ENCODE peak calls at places on chromosomes 2 and 18, in four cellular contexts. J, V, T and U are unnamed samples.

GRCh38 chr18:58501033-58501432 is 127.9 kb downstream of the ALPK2 start:
- DNase-seq in T (no peak), V (no peak), J (no peak), U (no peak)

GRCh38 chr18:79934311-79935097 is 16.9 kb downstream of the SLC66A2 start:
- DNase-seq in V (no peak), J (no peak), T (no peak), U (no peak)

GRCh38 chr2:67465623-67466022 is 68.5 kb downstream of the ETAA1 start:
- DNase-seq in J (no peak), V (no peak), T (no peak), U (no peak)

GRCh38 chr2:237441605-237442004 is 27.6 kb upstream of the COL6A3 start:
- DNase-seq in J (no peak), V (no peak), T (no peak), U (no peak)

GRCh38 chr2:42922790-42923631 is 130.6 kb upstream of the HAAO start:
- DNase-seq in V (no peak), J (peak), T (no peak), U (peak)

GRCh38 chr18:40841473-40841872 is 1113.6 kb upstream of the PIK3C3 start:
- DNase-seq in J (peak), V (no peak), T (no peak), U (peak)

GRCh38 chr2:40219141-40219540 is 232.7 kb downstream of the SLC8A1 start:
- DNase-seq in V (no peak), J (no peak), T (no peak), U (no peak)

GRCh38 chr2:36696533-36696932 is at the start of gene VIT:
- DNase-seq in V (no peak), T (no peak), J (no peak), U (no peak)

GRCh38 chr2:152694161-152694661 is 23.1 kb downstream of the PRPF40A start:
- DNase-seq in T (no peak), V (peak), J (peak), U (no peak)

GRCh38 chr2:233209978-233210680 is 41.3 kb upstream of the ATG16L1 start:
- DNase-seq in V (no peak), T (no peak), J (no peak), U (no peak)

GRCh38 chr2:132692816-132693215 is 22.8 kb upstream of the LYPD1 start:
- DNase-seq in V (no peak), J (no peak), T (no peak), U (no peak)

GRCh38 chr18:40739029-40739428 is 1216.0 kb upstream of the PIK3C3 start:
- DNase-seq in V (no peak), T (no peak), J (no peak), U (no peak)

GRCh38 chr2:45649855-45650806 is 1.3 kb upstream of the PRKCE start:
- DNase-seq in V (peak), T (peak), J (peak), U (no peak)

GRCh38 chr18:54815086-54815485 is 13.2 kb upstream of the RAB27B start:
- DNase-seq in V (no peak), T (no peak), J (no peak), U (no peak)

GRCh38 chr2:118808429-118808809 is 39.0 kb downstream of the EN1 start:
- DNase-seq in V (no peak), T (no peak), J (no peak), U (no peak)

GRCh38 chr18:24136967-24137373 is 1.9 kb upstream of the CABYR start:
- DNase-seq in J (no peak), V (no peak), T (no peak), U (no peak)

GRCh38 chr2:127611076-127611925 is 34.7 kb upstream of the GPR17 start:
- DNase-seq in J (no peak), T (no peak), V (no peak), U (no peak)

GRCh38 chr2:19733951-19734425 is 167.8 kb downstream of the TTC32 start:
- DNase-seq in T (no peak), V (no peak), J (no peak), U (no peak)

GRCh38 chr2:160054984-160055725 is 7.3 kb downstream of the PLA2R1 start:
- DNase-seq in T (no peak), V (no peak), J (no peak), U (no peak)
- H3K27ac ChIP-seq in T (no peak), V (no peak), J (peak), U (no peak)

DNA sequence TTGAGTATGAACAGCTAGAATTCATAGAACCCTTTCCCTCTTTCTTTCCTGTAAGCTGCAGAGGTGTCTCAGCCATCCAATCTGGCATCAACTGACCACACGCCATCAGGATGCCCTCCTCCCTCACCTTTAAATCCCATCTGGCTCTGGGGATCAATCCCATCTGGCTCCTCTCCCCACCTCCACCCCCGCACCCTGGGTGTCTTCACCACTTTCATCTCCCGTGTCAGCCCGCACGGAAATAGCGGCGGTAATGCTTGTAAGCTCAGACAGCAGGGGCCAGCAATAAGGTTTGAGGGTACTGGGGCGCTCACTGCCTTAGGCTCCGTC is 508 bp upstream of the TUBA4B start:
- DNase-seq in J (peak), T (no peak), V (no peak), U (no peak)
- H3K27ac ChIP-seq in J (peak), T (peak), V (peak), U (peak)

DNA sequence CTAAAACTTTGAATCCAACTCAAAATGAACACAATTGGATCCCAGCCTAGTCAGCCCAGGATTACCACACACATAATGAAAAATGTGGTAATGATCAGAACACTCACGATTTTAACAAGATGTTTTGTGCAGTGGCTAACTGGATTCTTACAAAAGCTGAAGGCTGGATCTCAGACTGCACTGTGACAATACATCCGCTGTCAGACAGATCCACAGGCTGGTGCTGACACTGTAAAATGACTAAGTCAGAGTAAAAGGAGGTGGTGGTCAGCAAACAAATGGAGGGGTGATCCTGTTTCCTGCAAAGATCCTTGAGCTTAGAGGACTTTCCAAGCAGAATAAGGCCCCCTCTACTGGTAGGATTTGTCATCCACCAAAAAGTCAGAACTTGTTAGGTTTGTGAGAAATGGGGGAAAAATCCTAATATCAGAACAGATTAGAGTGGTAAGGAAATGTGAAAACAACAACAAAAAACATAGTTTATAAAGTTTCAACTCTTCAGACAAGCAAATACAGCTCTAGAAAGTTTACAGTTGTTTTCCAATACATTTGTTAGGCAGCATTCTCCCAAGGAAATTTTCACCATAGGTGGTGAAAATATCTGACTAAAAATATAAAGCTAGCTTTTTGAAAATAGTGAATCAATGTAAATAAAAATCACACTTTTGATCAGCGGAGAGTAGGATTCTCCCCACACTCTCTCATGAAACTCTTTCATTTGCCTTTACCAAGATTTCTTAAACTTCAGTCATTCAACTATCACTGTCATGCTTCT is 211.9 kb downstream of the AGPS start:
- DNase-seq in V (no peak), J (peak), T (no peak), U (no peak)
- H3K27ac ChIP-seq in V (no peak), J (no peak), T (no peak), U (no peak)

DNA sequence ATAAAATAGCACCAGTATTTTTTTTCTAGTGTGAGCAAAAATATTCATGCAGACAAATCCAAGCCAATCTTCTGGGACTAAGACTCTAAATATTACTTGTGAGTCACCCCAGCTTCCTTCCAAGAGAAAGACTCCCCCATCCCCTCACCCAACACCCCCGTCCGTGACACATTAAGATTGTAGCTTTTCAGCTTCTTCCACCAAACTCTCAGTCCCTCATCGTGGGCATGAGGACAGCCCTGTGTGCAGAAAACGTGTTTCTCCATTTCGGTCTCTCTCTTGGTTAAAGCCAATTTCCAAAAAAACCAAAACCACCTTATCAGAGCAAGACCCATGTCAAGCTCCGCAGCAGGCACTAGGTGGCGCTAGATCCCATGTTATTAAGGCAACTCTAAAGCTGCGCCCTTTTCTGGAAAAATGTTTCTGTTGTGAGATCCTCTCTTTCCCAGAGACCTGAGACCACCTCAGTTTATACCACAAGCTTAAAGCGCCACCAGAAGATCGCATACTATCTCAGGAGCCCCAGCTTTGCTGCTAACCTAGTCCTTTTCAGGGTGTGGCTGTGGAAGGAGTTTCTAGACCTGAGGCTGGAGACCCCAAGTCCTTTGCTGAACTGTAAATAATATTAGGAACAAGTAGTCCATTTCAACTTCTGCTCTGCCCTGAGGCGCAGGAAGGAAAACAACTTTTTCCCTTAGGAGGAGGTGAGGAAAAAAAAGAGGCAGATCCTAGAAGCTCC is 123.1 kb upstream of the LGALSL start:
- DNase-seq in V (peak), J (peak), T (peak), U (no peak)
- H3K27ac ChIP-seq in V (no peak), J (peak), T (no peak), U (no peak)